ENCODE peak calls at places on chromosomes 12 and 14, in seven cellular contexts. B, M, I, P, A, T and Q are unnamed samples.

GRCh38 chr14:98168196-98168985 is 1103.6 kb downstream of the BCL11B start:
- DNase-seq in M (no peak), B (no peak), P (no peak), T (no peak), A (no peak), I (no peak), Q (no peak)

GRCh38 chr14:69812725-69813124 is 15.7 kb upstream of the SLC10A1 start:
- DNase-seq in M (no peak), P (peak), B (no peak), A (no peak), T (no peak), I (peak), Q (no peak)

GRCh38 chr12:14935031-14935430 is 3.3 kb downstream of the ERP27 start:
- DNase-seq in P (no peak), A (peak), B (no peak), T (no peak), I (no peak), M (no peak), Q (no peak)

GRCh38 chr12:6367065-6367968 is 8.0 kb downstream of the SCNN1A start:
- DNase-seq in T (no peak), B (peak), M (no peak), I (peak), P (no peak), A (no peak), Q (no peak)

GRCh38 chr14:88380405-88380804 is 5.1 kb upstream of the SPATA7 start:
- DNase-seq in M (no peak), P (no peak), T (no peak), A (no peak), I (no peak), B (peak), Q (no peak)

GRCh38 chr14:65410640-65411039 is 1.9 kb upstream of the FUT8 start:
- DNase-seq in T (no peak), M (no peak), A (no peak), P (no peak), I (no peak), B (no peak), Q (no peak)

GRCh38 chr14:105899657-105900397 is 373.4 kb downstream of the TMEM121 start:
- DNase-seq in T (no peak), B (no peak), A (no peak), P (no peak), I (no peak), M (no peak), Q (no peak)

GRCh38 chr14:99779751-99780150 is 13.5 kb upstream of the EML1 start:
- DNase-seq in T (no peak), I (no peak), P (no peak), M (no peak), A (no peak), B (peak), Q (no peak)

GRCh38 chr12:53380797-53381738 is 1.1 kb downstream of the SP1 start:
- DNase-seq in A (peak), P (peak), B (peak), T (no peak), M (no peak), I (no peak), Q (no peak)

GRCh38 chr12:30847259-30847658 is 79.3 kb upstream of the TSPAN11 start:
- DNase-seq in I (no peak), T (no peak), A (no peak), P (peak), B (peak), M (no peak), Q (no peak)

GRCh38 chr12:99618657-99619056 is 28.9 kb upstream of the GARIN6 start:
- DNase-seq in P (no peak), T (no peak), A (no peak), M (no peak), I (no peak), B (peak), Q (no peak)

GRCh38 chr12:130972589-130972950 is 18.9 kb downstream of the ADGRD1 start:
- DNase-seq in I (no peak), T (no peak), B (no peak), P (no peak), A (no peak), M (no peak), Q (no peak)

GRCh38 chr14:63147018-63147417 is 57.2 kb upstream of the RHOJ start:
- DNase-seq in M (no peak), I (no peak), A (no peak), P (no peak), T (no peak), B (no peak), Q (no peak)

GRCh38 chr12:121057794-121058193 is 18.7 kb upstream of the OASL start:
- DNase-seq in P (no peak), I (no peak), A (no peak), B (no peak), T (no peak), M (no peak), Q (no peak)

GRCh38 chr12:96501139-96501741 is 11.9 kb downstream of the CFAP54 start:
- DNase-seq in A (peak), M (no peak), B (peak), T (no peak), P (no peak), I (no peak), Q (no peak)

GRCh38 chr12:112005419-112006395 is 7.3 kb downstream of the TMEM116 start:
- DNase-seq in T (no peak), I (peak), B (peak), A (no peak), M (no peak), P (peak), Q (no peak)

GRCh38 chr12:4664111-4664510 is 15.2 kb downstream of the NDUFA9 start:
- DNase-seq in B (peak), T (no peak), P (no peak), I (no peak), M (no peak), A (no peak), Q (no peak)

GRCh38 chr14:91996951-91997371 is 42.9 kb downstream of the TRIP11 start:
- DNase-seq in B (peak), A (no peak), P (no peak), T (no peak), I (peak), M (no peak), Q (no peak)

GRCh38 chr12:94326727-94327126 is 132.9 kb downstream of the CEP83 start:
- DNase-seq in P (no peak), M (no peak), A (no peak), T (no peak), B (peak), I (no peak), Q (no peak)

GRCh38 chr14:68625366-68626090 is 167.3 kb downstream of the ZFP36L1 start:
- DNase-seq in M (no peak), B (no peak), T (no peak), P (no peak), A (no peak), I (no peak), Q (no peak)

GRCh38 chr12:48420031-48420775 is 52.2 kb upstream of the ANP32D start:
- DNase-seq in P (no peak), A (no peak), B (peak), M (no peak), T (no peak), I (no peak), Q (no peak)

GRCh38 chr14:22388669-22389625 is 200.1 kb downstream of the DAD1 start:
- DNase-seq in T (no peak), A (no peak), M (no peak), I (no peak), P (no peak), B (peak), Q (no peak)

GRCh38 chr12:28390716-28391452 is 200.6 kb downstream of the CCDC91 start:
- DNase-seq in B (peak), T (no peak), P (no peak), A (no peak), M (no peak), I (no peak), Q (no peak)

GRCh38 chr12:109310247-109311125 is 1.4 kb upstream of the FOXN4 start:
- DNase-seq in T (no peak), A (no peak), M (no peak), P (peak), I (no peak), B (no peak), Q (peak)

GRCh38 chr12:110649341-110649847 is 35.5 kb downstream of the TCTN1 start:
- DNase-seq in I (no peak), B (no peak), T (no peak), A (no peak), M (no peak), P (no peak), Q (no peak)

GRCh38 chr14:74324945-74325361 is 22.2 kb upstream of the ABCD4 start:
- DNase-seq in I (peak), A (no peak), M (no peak), T (peak), B (peak), P (no peak), Q (peak)

GRCh38 chr12:107794451-107794850 is 19.9 kb downstream of the ASCL4 start:
- DNase-seq in M (no peak), A (no peak), T (no peak), P (no peak), B (no peak), I (no peak), Q (no peak)

GRCh38 chr12:124842073-124842749 is 21.5 kb downstream of the SCARB1 start:
- DNase-seq in T (no peak), P (no peak), A (no peak), M (no peak), B (no peak), I (no peak), Q (no peak)